ENCODE peak calls at places on chromosomes 5 and 9, in seven cellular contexts. C is IMR-90, Y is fibroblast of lung, J is astrocyte, D is upper lobe of right lung, E is MCF 10A, B is B cell. N is an unnamed sample.

GRCh38 chr9:35538361-35539234 is 48.7 kb downstream of the RUSC2 start:
- DNase-seq in E (no peak), Y (peak), B (no peak), C (peak), D (peak), J (peak), N (peak)

GRCh38 chr5:54357371-54358058 is 47.1 kb upstream of the ARL15 start:
- DNase-seq in Y (no peak), D (no peak), B (no peak), E (no peak), J (no peak), C (no peak), N (no peak)

GRCh38 chr5:35003018-35003957 is 44.5 kb downstream of the AGXT2 start:
- DNase-seq in J (no peak), E (peak), Y (peak), D (peak), B (peak), C (peak), N (no peak)

GRCh38 chr5:59216845-59217244 is 634.0 kb downstream of the RAB3C start:
- DNase-seq in D (no peak), J (no peak), C (no peak), E (no peak), B (no peak), Y (no peak), N (no peak)

GRCh38 chr5:52925001-52925400 is 64.2 kb upstream of the ITGA2 start:
- DNase-seq in D (no peak), J (no peak), C (no peak), Y (no peak), B (no peak), E (peak), N (no peak)

GRCh38 chr5:43353668-43354067 is 40.5 kb upstream of the HMGCS1 start:
- DNase-seq in C (no peak), B (no peak), E (no peak), J (no peak), D (no peak), Y (no peak), N (no peak)

GRCh38 chr9:109730228-109730627 is 49.8 kb upstream of the PALM2AKAP2 start:
- DNase-seq in C (no peak), D (no peak), E (peak), J (no peak), Y (no peak), B (no peak), N (no peak)

GRCh38 chr5:72871358-72872024 is 55.0 kb downstream of the TNPO1 start:
- DNase-seq in D (no peak), J (peak), E (no peak), B (no peak), C (peak), Y (no peak), N (no peak)

GRCh38 chr9:133768859-133769510 is 30.8 kb upstream of the SARDH start:
- DNase-seq in E (no peak), J (no peak), D (peak), B (no peak), C (no peak), Y (no peak), N (peak)
- TF ChIP-seq CTCF in E (no peak), J (no peak), D (no peak), B (no peak), C (no peak), Y (no peak), N (no peak)

GRCh38 chr5:179697993-179698934 is 503 bp upstream of the CANX start:
- DNase-seq in E (peak), C (peak), Y (peak), D (peak), B (peak), J (peak), N (peak)
- TF ChIP-seq CTCF in E (no peak), C (no peak), Y (no peak), D (no peak), B (no peak), J (no peak), N (no peak)

GRCh38 chr5:173641171-173641570 is 24.7 kb upstream of the BOD1 start:
- DNase-seq in C (no peak), J (no peak), Y (no peak), E (no peak), D (no peak), B (no peak), N (no peak)

GRCh38 chr5:173638126-173638525 is 21.7 kb upstream of the BOD1 start:
- DNase-seq in J (no peak), E (no peak), C (no peak), D (no peak), Y (no peak), B (no peak), N (no peak)

GRCh38 chr5:173638631-173639030 is 22.2 kb upstream of the BOD1 start:
- DNase-seq in D (no peak), Y (no peak), B (no peak), E (no peak), J (no peak), C (no peak), N (no peak)

GRCh38 chr5:173642191-173642816 is 25.9 kb upstream of the BOD1 start:
- DNase-seq in B (no peak), Y (no peak), D (no peak), C (no peak), E (no peak), J (no peak), N (no peak)

DNA sequence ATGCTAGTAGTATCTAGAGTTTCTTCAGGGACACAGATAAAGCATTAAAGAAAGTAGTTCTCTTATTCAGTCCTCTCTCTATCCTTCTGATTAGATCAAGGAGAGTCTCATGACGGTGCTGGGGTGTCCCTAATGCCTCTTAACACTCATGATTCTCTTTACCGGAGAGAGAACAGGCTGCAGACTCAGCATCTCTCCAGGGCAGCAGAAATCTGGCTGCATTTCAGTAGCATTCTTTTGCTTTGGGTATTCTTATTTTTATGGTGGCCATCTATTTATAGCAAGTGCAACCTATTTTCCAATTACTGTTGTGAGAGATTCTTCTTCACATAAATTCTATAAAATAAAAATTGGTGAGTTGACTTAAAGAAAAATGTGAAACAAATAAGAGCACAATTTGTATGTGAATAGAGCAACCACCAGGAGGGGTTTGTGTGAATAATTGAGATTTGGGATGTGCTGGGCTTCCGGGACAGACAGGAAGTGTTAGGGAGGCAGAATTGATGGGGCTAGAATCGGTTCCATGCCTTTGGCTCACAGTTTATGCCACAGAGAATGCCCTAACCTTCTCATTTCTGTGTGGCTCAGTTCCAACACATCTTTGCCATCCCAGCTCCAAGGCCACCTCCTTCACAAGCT is 23.8 kb upstream of the BOD1 start:
- DNase-seq in B (no peak), E (no peak), J (no peak), D (no peak), C (no peak), Y (no peak), N (no peak)
- TF ChIP-seq CTCF in B (no peak), E (no peak), J (no peak), D (no peak), C (peak), Y (no peak), N (no peak)

DNA sequence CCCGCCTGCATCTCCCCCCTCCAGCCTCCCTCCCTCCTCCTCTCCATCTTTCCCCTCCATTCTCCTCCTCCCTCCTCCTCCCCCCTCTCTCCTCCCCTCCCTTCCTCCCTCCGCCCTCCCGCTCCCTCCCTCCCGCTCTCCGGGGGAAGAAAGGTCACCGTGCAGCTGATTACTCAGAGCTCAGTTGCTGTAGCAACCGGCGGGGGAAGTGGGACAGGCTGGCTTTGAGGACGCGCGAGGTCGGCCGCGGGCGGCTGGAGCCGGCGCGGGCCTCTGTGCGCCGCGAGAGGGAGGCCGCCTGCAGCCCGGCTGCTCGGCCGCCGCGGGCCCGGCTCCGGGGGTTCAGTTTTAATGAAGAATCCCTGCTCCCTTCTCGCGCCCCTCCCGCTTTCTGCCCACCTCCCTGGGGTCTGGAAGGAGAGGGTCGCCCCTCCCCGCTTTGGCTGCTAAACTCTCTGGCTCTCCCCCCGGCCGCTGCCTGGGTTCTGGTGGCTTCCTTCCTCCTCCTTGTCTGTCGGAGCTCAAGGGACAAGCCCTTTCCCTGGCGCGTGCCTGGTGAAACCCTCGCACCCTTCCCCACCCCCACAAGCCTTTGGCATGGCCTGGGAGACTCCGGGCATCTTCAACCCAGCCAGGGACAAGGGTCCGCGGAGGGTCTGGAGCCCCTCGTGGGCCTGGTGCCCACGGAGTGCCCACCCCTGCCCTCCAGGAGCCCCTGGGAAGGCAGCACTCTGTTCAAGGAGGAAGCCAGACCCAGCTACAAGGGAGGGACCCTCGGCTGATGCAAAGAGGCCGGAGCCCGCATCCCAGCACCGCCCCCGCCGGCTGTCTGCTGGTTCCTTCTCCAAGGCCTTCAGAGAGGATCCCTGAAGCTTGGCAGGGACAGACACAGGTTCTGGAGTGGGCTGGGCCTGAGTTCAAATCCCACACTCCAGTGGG is 160.3 kb downstream of the C9orf50 start:
- DNase-seq in C (peak), J (peak), E (peak), D (peak), B (peak), Y (peak), N (peak)
- TF ChIP-seq CTCF in C (peak), J (no peak), E (no peak), D (no peak), B (no peak), Y (no peak), N (no peak)